ENCODE peak calls at places on chromosomes 4 and X, in six cellular contexts. G is adipocyte, N is mammary epithelial cell, O is testis, D is psoas muscle, E is Karpas-422. Z is an unnamed sample. For H3K36me3 and H3K4me1, the result is how much of the 10 kb centered on the place peaks cover.

GRCh38 chrX:5051831-5052491 is 1176.7 kb downstream of the NLGN4X start:
- DNase-seq in N (peak), G (no peak), E (no peak), O (peak), D (peak), Z (no peak)

GRCh38 chr4:138405934-138406567 is 163.9 kb upstream of the SLC7A11 start:
- DNase-seq in E (no peak), D (no peak), O (no peak), N (peak), G (peak), Z (no peak)

GRCh38 chr4:152480356-152480755 is 55.5 kb downstream of the FBXW7 start:
- DNase-seq in G (no peak), N (no peak), O (no peak), E (no peak), D (no peak), Z (no peak)

GRCh38 chr4:36172650-36173049 is 71.7 kb downstream of the ARAP2 start:
- DNase-seq in G (no peak), O (no peak), N (no peak), E (no peak), D (no peak), Z (no peak)

GRCh38 chr4:3498407-3498806 is 33.8 kb downstream of the LRPAP1 start:
- DNase-seq in O (no peak), D (no peak), N (no peak), G (no peak), E (no peak), Z (no peak)

GRCh38 chr4:56129431-56129861 is 180.7 kb downstream of the CEP135 start:
- DNase-seq in N (peak), O (peak), E (peak), D (no peak), G (no peak), Z (peak)

GRCh38 chr4:153223935-153224334 is 19.7 kb downstream of the TRIM2 start:
- DNase-seq in N (peak), D (no peak), O (no peak), G (peak), E (no peak), Z (peak)

GRCh38 chr4:148354186-148354585 is 88.0 kb downstream of the NR3C2 start:
- DNase-seq in O (no peak), D (no peak), N (no peak), E (no peak), G (no peak), Z (no peak)

GRCh38 chr4:158008551-158009218 is 164.1 kb downstream of the GASK1B start:
- DNase-seq in D (no peak), G (peak), E (no peak), O (peak), N (peak), Z (no peak)

GRCh38 chr4:110793381-110793801 is 170.5 kb upstream of the PITX2 start:
- DNase-seq in G (peak), O (no peak), N (no peak), D (no peak), E (no peak), Z (no peak)

GRCh38 chr4:24795666-24796381 is 451 bp downstream of the SOD3 start:
- DNase-seq in E (no peak), G (no peak), N (no peak), D (no peak), O (peak), Z (no peak)

GRCh38 chr4:54006755-54007154 is 57.6 kb downstream of the CHIC2 start:
- DNase-seq in O (no peak), N (no peak), G (no peak), D (no peak), E (no peak), Z (no peak)

GRCh38 chr4:41360214-41360910 is 103.6 kb downstream of the UCHL1 start:
- DNase-seq in O (peak), D (peak), G (peak), N (peak), E (no peak), Z (peak)

GRCh38 chr4:76801621-76802545 is 96.1 kb downstream of the SOWAHB start:
- DNase-seq in E (no peak), O (peak), N (no peak), D (no peak), G (no peak), Z (no peak)

GRCh38 chr4:26441110-26441509 is 49.2 kb downstream of the CCKAR start:
- DNase-seq in D (no peak), N (no peak), E (no peak), O (no peak), G (peak), Z (no peak)

GRCh38 chr4:139685180-139685579 is 19.6 kb downstream of the MGST2 start:
- DNase-seq in O (no peak), D (no peak), N (no peak), E (no peak), G (no peak), Z (no peak)

GRCh38 chrX:140440891-140441290 is 64.0 kb downstream of the SOX3 start:
- DNase-seq in E (no peak), D (no peak), O (peak), G (no peak), N (no peak), Z (peak)

GRCh38 chr4:143186634-143187033 is 1.9 kb downstream of the USP38 start:
- DNase-seq in G (peak), N (peak), D (no peak), E (peak), O (no peak), Z (peak)

GRCh38 chrX:8783100-8784098 is 17.8 kb downstream of the FAM9A start:
- DNase-seq in G (no peak), E (peak), D (no peak), O (peak), N (no peak), Z (peak)

GRCh38 chrX:38935561-38935960 is 134.3 kb downstream of the MID1IP1 start:
- DNase-seq in G (no peak), O (no peak), E (no peak), N (no peak), D (no peak), Z (no peak)

GRCh38 chr4:176782794-176783193 is 9.9 kb downstream of the VEGFC start:
- DNase-seq in O (no peak), G (peak), D (no peak), N (no peak), E (no peak), Z (no peak)

GRCh38 chr4:121484633-121485032 is 103.8 kb upstream of the QRFPR start:
- DNase-seq in D (no peak), N (peak), G (peak), O (peak), E (peak), Z (peak)

GRCh38 chrX:69065451-69065850 is 99.8 kb downstream of the PJA1 start:
- DNase-seq in D (no peak), E (no peak), O (no peak), G (peak), N (peak), Z (no peak)

GRCh38 chrX:130028196-130028595 is 45.8 kb downstream of the BCORL1 start:
- DNase-seq in D (peak), O (peak), N (peak), E (peak), G (peak), Z (peak)

GRCh38 chrX:107389726-107390125 is 59.7 kb upstream of the FRMPD3 start:
- DNase-seq in E (no peak), D (no peak), O (no peak), N (no peak), G (no peak), Z (no peak)

GRCh38 chr4:28247805-28248204 is 1387.2 kb downstream of the STIM2 start:
- DNase-seq in D (no peak), N (no peak), E (no peak), G (peak), O (no peak), Z (no peak)

GRCh38 chrX:139832728-139833309 is 100.0 kb downstream of the ATP11C start:
- DNase-seq in N (no peak), D (no peak), G (no peak), O (no peak), E (no peak), Z (peak)

GRCh38 chr4:128711361-128711760 is 98.1 kb upstream of the JADE1 start:
- DNase-seq in O (no peak), D (no peak), N (no peak), G (no peak), E (no peak), Z (peak)

GRCh38 chrX:43970528-43970927 is 2.7 kb downstream of the NDP start:
- DNase-seq in O (no peak), E (no peak), D (no peak), N (peak), G (peak), Z (no peak)

GRCh38 chr4:158161561-158162354 is 11.1 kb downstream of the GASK1B start:
- DNase-seq in O (peak), N (peak), D (peak), E (no peak), G (peak), Z (peak)

DNA sequence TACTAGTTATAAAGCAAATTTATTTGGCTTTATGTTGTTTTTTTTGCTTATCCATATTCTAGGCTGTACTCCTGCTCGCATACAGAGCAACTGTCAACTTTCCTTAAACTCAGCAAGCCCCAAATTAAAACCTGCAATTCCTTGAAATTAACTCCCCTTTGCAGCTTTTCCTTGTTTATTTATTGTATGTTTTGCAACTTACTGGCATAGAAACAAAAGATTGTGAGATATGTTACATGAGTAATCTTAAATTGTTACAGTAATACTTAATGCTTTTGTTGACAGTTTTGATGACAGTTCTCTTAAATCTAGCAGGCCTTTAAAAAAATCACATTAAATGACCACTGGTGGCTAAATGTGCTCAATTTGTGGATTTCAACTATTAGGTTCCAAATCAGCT is 4.5 kb downstream of the DDX3X start:
- DNase-seq in O (no peak), D (no peak), N (no peak), E (no peak), G (peak), Z (no peak)
- H3K36me3 ChIP-seq in O (under half), D (under half), N (under half), E (half or more), G (under half), Z (half or more)

DNA sequence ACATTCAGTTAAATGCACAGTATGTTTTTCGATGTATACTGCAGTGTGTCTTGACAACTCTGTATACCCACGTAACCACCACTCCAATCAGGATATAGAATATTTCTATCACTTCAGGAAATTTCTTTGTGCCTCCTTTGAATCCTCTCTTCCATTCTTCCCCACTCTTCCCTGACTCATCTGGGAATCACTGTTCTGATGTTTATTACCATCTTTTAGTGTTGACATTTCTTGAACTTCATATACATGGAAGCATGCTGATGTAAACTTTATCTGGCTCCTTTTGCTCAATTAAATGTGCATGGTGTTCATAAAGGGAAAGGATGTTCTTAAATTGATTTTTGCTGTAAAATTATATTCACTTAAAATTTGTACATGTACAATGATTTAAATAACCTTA is 319.9 kb downstream of the PCDH7 start:
- DNase-seq in E (no peak), D (no peak), O (no peak), G (no peak), N (no peak), Z (no peak)
- H3K4me1 ChIP-seq in E (under half), D (under half), O (under half), G (under half), N (under half), Z (under half)

DNA sequence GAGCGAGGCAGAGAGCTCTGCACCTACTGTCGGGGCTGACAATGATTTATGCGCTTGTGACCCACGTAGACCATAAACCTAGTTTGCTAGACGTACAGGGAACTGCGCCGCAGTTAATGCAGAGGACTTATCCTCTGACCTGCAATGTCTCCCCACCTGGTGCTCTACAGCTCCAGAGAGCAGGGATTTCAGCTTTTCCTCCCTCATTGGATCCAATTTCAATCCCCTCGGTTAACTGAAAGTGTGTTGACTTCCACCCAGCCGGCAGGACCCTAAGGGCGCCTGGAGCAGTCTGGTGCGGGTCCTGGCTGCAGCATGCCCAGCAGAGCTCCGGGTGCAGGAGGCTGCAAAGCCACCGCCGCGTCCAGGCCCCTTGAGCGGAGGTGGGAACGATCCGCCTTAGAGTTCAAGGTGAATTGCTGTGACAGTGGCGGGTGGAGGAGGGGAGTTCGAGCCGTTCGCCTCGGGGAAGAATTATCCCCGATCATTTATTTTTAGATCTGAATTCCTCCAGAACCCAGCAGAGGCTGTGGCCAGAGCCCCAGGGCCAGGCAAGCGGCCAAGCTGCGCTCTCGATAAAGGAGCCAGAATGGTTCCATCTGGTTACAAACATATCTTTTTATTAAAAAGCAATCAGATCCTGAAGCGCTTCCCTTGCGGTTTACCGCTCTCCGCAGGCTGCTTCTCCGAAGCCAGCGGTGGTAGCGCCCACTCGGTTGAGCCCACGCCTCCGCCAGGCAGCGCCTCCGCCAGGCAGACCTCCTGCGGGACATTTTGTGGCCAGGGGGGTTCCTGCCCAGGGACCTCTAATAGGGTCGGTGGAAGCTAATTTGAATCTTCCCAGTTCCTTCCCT is 66.0 kb downstream of the FBXO8 start:
- DNase-seq in G (peak), N (peak), E (no peak), D (no peak), O (peak), Z (peak)
- H3K4me3 ChIP-seq in G (peak), N (peak), E (no peak), D (peak), O (peak), Z (peak)

GRCh38 chr4:13196721-13197120 is 287.4 kb downstream of the RAB28 start:
- DNase-seq in D (no peak), N (no peak), E (no peak), O (no peak), G (no peak), Z (no peak)
- H3K36me3 ChIP-seq in D (under half), N (under half), E (under half), O (under half), G (under half), Z (under half)

DNA sequence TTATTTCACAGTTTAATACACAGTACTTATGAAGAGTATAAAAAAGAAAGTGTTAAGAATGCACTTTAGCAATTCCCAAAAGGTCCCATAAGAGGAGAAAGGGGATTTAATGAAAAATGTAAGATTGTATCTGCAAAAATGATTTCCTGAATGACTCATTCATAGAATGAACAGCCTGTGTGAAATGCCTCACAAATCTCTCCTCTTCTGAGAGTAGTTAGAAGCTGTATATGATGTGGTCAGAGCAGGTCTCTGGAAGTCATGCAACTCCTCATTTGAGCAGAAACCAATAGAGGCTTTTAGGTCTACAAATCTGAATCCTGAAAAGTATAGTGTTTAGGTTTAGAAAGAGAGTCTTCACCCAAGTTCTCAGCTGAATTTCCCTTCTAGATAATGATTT is 381.3 kb upstream of the INTU start:
- DNase-seq in E (no peak), O (no peak), D (no peak), N (peak), G (peak), Z (no peak)
- H3K4me1 ChIP-seq in E (under half), O (under half), D (under half), N (under half), G (under half), Z (under half)

GRCh38 chrX:136067097-136067496 is 80.2 kb upstream of the FHL1 start:
- DNase-seq in O (no peak), E (no peak), G (no peak), D (no peak), N (no peak), Z (no peak)

GRCh38 chrX:136065044-136065671 is 79.9 kb downstream of the SLC9A6 start:
- DNase-seq in D (peak), G (peak), E (no peak), N (no peak), O (no peak), Z (peak)

GRCh38 chrX:136063340-136064079 is 78.3 kb downstream of the SLC9A6 start:
- DNase-seq in G (no peak), D (no peak), O (no peak), E (peak), N (no peak), Z (no peak)

GRCh38 chrX:136067946-136068345 is 79.4 kb upstream of the FHL1 start:
- DNase-seq in D (no peak), G (no peak), E (no peak), O (no peak), N (no peak), Z (no peak)

GRCh38 chrX:136064661-136065043 is 79.4 kb downstream of the SLC9A6 start:
- DNase-seq in E (no peak), N (no peak), D (no peak), G (no peak), O (no peak), Z (no peak)
- H3K4me3 ChIP-seq in E (no peak), N (no peak), D (no peak), G (no peak), O (no peak), Z (no peak)

GRCh38 chr4:159353422-159354116 is 250.7 kb downstream of the RAPGEF2 start:
- DNase-seq in G (no peak), N (no peak), E (no peak), D (no peak), O (no peak), Z (no peak)
- H3K36me3 ChIP-seq in G (half or more), N (under half), E (under half), D (under half), O (under half), Z (under half)

DNA sequence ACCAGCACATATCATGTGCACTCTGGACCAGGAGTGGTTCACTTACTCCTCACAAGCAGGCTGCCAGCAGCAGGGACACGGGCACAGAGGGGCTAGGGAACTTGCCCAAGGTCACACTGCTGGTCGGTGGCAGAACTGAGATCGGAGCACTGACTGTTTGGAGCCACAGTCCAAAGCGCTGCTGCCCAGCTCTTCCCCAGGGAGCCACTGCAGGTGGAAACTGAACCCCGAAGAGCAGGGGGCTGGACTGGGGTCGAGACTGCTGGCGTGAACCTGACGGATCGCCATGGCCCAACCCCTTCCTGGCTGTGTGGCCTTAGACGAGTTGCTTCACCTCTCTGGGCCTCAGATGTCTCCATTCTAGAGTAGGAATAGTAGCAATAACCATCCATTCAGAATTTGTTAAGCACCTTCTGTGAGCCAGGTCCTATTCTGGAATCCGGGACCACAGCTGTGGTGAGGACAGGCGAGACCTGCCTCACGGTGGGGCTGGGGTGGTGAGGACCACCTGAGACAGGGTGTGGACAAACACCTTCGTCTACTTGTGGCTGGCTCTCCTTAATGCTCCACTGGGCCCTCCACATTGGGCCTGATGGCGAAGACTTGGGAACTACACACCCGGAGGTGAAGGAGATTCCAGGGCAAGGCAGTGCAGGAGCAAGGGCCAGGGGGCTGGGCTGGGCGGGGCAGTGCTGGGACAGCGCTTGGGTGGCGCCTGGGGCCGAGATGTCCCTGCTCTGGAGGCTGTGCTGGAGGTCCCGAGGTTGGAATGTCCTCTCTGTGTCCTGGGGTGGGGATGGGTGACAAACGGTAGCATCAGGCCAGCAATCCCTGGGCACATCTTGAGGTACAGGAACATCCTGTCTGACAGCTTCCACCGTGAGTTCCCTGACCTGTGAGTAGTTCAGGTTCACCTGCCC is 32.0 kb upstream of the KIAA0232 start:
- DNase-seq in O (no peak), G (no peak), D (no peak), E (no peak), N (no peak), Z (no peak)
- H3K4me1 ChIP-seq in O (under half), G (under half), D (under half), E (under half), N (under half), Z (under half)

GRCh38 chr4:93302310-93302709 is 526.2 kb upstream of the ATOH1 start:
- DNase-seq in O (no peak), G (no peak), D (no peak), E (no peak), N (no peak), Z (no peak)
- H3K4me3 ChIP-seq in O (no peak), G (no peak), D (no peak), E (no peak), N (no peak), Z (no peak)

Z was measured in HAP-1.